ENCODE peak calls at places on chromosomes 11 and 22, in seven cellular contexts. G is pancreas, Z is gastrocnemius medialis, J is AG04450, V is neural progenitor cell, X is astrocyte, N is fibroblast of villous mesenchyme. H is an unnamed sample.

GRCh38 chr11:2186669-2187266 is 15.2 kb upstream of the TH start:
- DNase-seq in G (no peak), J (no peak), N (no peak), Z (no peak), X (no peak), V (peak; percentile 73), H (no peak)

GRCh38 chr22:23533328-23533762 is 46.7 kb downstream of the IGLL1 start:
- DNase-seq in G (no peak), J (no peak), V (peak; percentile 91), N (peak; percentile 21), X (no peak), Z (no peak), H (no peak)

GRCh38 chr11:12680246-12680939 is 6.2 kb downstream of the TEAD1 start:
- DNase-seq in N (peak; percentile 94), V (peak; percentile 96), G (peak; percentile 90), Z (peak; percentile 90), X (peak; percentile 94), J (peak; percentile 65), H (no peak)

GRCh38 chr11:65003282-65003681 is 6.5 kb upstream of the BATF2 start:
- DNase-seq in Z (no peak), V (peak; percentile 57), X (peak; percentile 18), G (no peak), J (no peak), N (peak; percentile 31), H (no peak)

GRCh38 chr11:291281-292210 is 2.6 kb downstream of the PGGHG start:
- DNase-seq in Z (no peak), V (no peak), X (no peak), N (no peak), G (no peak), J (no peak), H (no peak)

GRCh38 chr11:59668188-59668949 is 468 bp downstream of the PATL1 start:
- DNase-seq in J (no peak), X (peak; percentile 20), N (peak; percentile 63), V (peak; percentile 94), G (peak; percentile 56), Z (peak; percentile 73), H (no peak)

GRCh38 chr11:17768547-17768946 is 34.0 kb downstream of the KCNC1 start:
- DNase-seq in J (no peak), N (no peak), Z (no peak), G (no peak), X (no peak), V (no peak), H (no peak)

GRCh38 chr22:41380993-41381328 is 781 bp upstream of the TEF start:
- DNase-seq in J (peak; percentile 89), X (peak; percentile 83), Z (peak; percentile 95), V (no peak), N (peak; percentile 97), G (peak; percentile 84), H (peak; percentile 50)

GRCh38 chr22:23251445-23252093 is 71.3 kb downstream of the BCR start:
- DNase-seq in G (peak; percentile 40), X (peak; percentile 15), Z (no peak), J (no peak), N (no peak), V (no peak), H (no peak)

GRCh38 chr11:105937738-105938137 is 84.3 kb downstream of the MSANTD4 start:
- DNase-seq in N (no peak), Z (no peak), V (no peak), G (no peak), J (no peak), X (peak; percentile 50), H (no peak)

GRCh38 chr11:11998091-11998781 is 10.2 kb downstream of the DKK3 start:
- DNase-seq in V (no peak), X (peak; percentile 94), N (peak; percentile 88), J (peak; percentile 69), G (no peak), Z (no peak), H (no peak)

GRCh38 chr11:77003954-77004353 is 30.2 kb upstream of the B3GNT6 start:
- DNase-seq in J (no peak), V (no peak), G (no peak), Z (no peak), N (no peak), X (no peak), H (no peak)

GRCh38 chr11:7927635-7928034 is 3.4 kb downstream of the OR10A6 start:
- DNase-seq in V (no peak), Z (no peak), X (no peak), N (peak; percentile 28), J (no peak), G (no peak), H (no peak)

GRCh38 chr22:39808087-39808486 is 85.5 kb downstream of the ENTHD1 start:
- DNase-seq in J (no peak), N (peak; percentile 43), V (peak; percentile 58), X (no peak), Z (no peak), G (no peak), H (no peak)

GRCh38 chr11:84890706-84891105 is 736.4 kb downstream of the DLG2 start:
- DNase-seq in N (no peak), Z (no peak), X (peak; percentile 39), J (no peak), V (peak; percentile 91), G (no peak), H (no peak)

GRCh38 chr22:32991353-32992115 is 66.6 kb downstream of the SYN3 start:
- DNase-seq in J (no peak), Z (peak; percentile 69), N (peak; percentile 10), X (no peak), V (no peak), G (no peak), H (no peak)

GRCh38 chr11:63765688-63766241 is 2.8 kb downstream of the ZFTA start:
- DNase-seq in Z (no peak), V (no peak), J (no peak), N (no peak), G (peak; percentile 25), X (no peak), H (no peak)

GRCh38 chr11:73271936-73272679 is at the start of gene P2RY6:
- DNase-seq in Z (peak; percentile 38), N (peak; percentile 56), V (no peak), G (no peak), J (no peak), X (peak; percentile 54), H (no peak)

GRCh38 chr11:14315130-14315529 is 43.9 kb downstream of the RRAS2 start:
- DNase-seq in X (no peak), N (no peak), Z (no peak), J (no peak), V (no peak), G (no peak), H (no peak)

GRCh38 chr11:12272821-12273617 is 104.4 kb upstream of the PARVA start:
- DNase-seq in V (no peak), G (no peak), X (peak; percentile 74), Z (no peak), J (no peak), N (no peak), H (no peak)

GRCh38 chr11:120244476-120244875 is 4.5 kb downstream of the POU2F3 start:
- DNase-seq in Z (no peak), N (no peak), J (no peak), G (no peak), V (no peak), X (peak; percentile 37), H (no peak)

GRCh38 chr11:69859275-69859934 is 40.2 kb upstream of the FGF3 start:
- DNase-seq in G (no peak), J (no peak), Z (no peak), V (no peak), X (no peak), N (no peak), H (no peak)

GRCh38 chr11:113152500-113152899 is 161.9 kb upstream of the TTC12 start:
- DNase-seq in G (no peak), V (no peak), N (no peak), Z (no peak), X (no peak), J (no peak), H (no peak)

GRCh38 chr11:68583047-68583446 is 101.3 kb upstream of the GAL start:
- DNase-seq in N (peak; percentile 55), Z (no peak), X (peak; percentile 77), G (no peak), J (peak; percentile 11), V (no peak), H (no peak)

GRCh38 chr22:26431151-26431995 is 2.3 kb downstream of the ASPHD2 start:
- DNase-seq in X (no peak), G (no peak), J (no peak), V (no peak), Z (no peak), N (peak; percentile 24), H (no peak)

DNA sequence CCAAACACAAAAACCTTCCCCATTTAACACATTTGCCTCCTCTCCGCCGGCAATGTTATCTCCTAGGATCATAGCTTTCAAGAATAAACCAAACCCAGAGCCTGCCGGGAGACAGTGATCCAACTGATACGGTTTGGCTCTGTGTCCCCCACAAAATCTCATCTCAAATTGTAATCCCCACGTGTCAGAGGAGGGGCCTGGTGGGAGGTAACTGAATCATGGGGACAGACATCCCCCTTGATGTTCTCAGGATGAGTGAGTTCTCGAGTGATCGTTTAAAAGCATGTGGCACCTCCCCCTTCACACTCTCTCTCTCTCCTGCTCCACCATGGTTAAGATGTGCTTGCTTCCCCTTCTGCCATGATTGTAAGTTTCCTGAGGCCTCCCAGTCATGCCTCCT is 33.3 kb downstream of the RBFOX2 start:
- DNase-seq in Z (no peak), V (no peak), N (no peak), J (no peak), G (no peak), X (no peak), H (no peak)
- H3K4me3 ChIP-seq in Z (no peak overlapping the region), V (no peak overlapping the region), N (peak overlapping the region; percentile 23), J (peak overlapping the region; percentile 35), G (no peak overlapping the region), X (no peak overlapping the region), H (no peak overlapping the region)

GRCh38 chr22:50525991-50526848 is 822 bp upstream of the SCO2 start:
- DNase-seq in Z (peak; percentile 46), G (peak; percentile 87), X (peak; percentile 54), J (no peak), V (peak; percentile 87), N (peak; percentile 73), H (no peak)
- TF ChIP-seq CTCF in Z (peak; percentile 62), G (peak; percentile 56), X (no peak), J (peak; percentile 41), V (peak; percentile 54), N (peak; percentile 53), H (peak; percentile 70)

DNA sequence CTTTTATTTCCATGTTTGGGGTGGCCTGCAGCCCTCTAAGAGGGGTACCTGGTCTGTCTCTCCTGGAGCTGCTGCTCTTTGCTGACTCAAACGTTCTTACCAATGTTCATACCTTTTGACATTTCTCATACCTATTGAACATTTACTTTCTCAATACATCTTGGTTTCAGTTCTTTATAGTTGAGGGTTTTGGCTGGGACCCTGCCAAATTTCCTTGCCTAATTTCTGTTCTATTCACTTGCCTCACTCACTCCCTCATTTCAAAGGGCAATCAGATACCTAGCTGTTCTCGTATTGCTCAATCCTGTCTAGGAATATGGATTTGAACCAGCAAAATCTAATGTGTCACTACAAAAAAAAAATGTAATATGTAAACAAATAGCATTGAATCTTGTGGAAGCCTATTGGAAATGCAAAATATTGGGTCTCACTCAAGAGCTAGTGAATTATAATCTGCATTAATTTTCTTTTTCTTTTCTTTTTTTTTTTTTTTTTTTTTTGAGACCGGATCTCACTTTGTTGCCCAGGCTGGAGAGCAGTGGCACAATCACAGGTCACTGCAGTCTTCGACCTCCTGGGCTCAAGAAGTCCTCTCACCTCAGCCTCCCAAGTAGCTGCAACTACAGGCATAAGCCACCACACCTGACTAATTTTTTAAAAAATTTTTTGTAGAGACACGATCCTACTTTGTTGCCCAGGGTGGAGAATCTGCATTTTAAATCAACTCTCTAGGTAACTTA is 7.5 kb downstream of the OR6M1 start:
- DNase-seq in Z (no peak), V (no peak), X (no peak), N (no peak), G (peak; percentile 43), J (no peak), H (no peak)
- H3K4me3 ChIP-seq in Z (no peak overlapping the region), V (no peak overlapping the region), X (no peak overlapping the region), N (no peak overlapping the region), G (peak overlapping the region; percentile 2), J (no peak overlapping the region), H (no peak overlapping the region)

GRCh38 chr11:43557553-43558031 is 122.9 kb upstream of the HSD17B12 start:
- DNase-seq in N (no peak), G (no peak), Z (no peak), J (no peak), V (peak; percentile 74), X (no peak), H (no peak)
- TF ChIP-seq CTCF in N (peak; percentile 22), G (no peak), Z (no peak), J (peak; percentile 35), V (peak; percentile 32), X (peak; percentile 13), H (peak; percentile 48)